ENCODE peak calls at places on chromosomes 4 and X, in four cellular contexts. One of them, this sample, is unnamed.

GRCh38 chrX:78103001-78103634 is 930 bp upstream of the PGK1 start:
- DNase-seq in K562: no peak
- DNase-seq in A549: no peak
- DNase-seq in HepG2: no peak
- DNase-seq in this sample: no peak

GRCh38 chrX:47351706-47352105 is 18.7 kb upstream of the ZNF157 start:
- DNase-seq in K562: no peak
- DNase-seq in A549: no peak
- DNase-seq in HepG2: no peak
- DNase-seq in this sample: no peak

GRCh38 chr4:148893095-148893494 is 450.9 kb upstream of the NR3C2 start:
- DNase-seq in K562: no peak
- DNase-seq in A549: no peak
- DNase-seq in HepG2: no peak
- DNase-seq in this sample: no peak

GRCh38 chr4:122765702-122766352 is 33.3 kb downstream of the BBS12 start:
- DNase-seq in HepG2: no peak
- DNase-seq in A549: peak
- DNase-seq in K562: no peak
- DNase-seq in this sample: no peak

GRCh38 chrX:43836435-43837184 is 45.6 kb downstream of the MAOB start:
- DNase-seq in K562: peak
- DNase-seq in HepG2: peak
- DNase-seq in A549: peak
- DNase-seq in this sample: no peak

GRCh38 chr4:14368391-14368790 is 633.9 kb upstream of the CPEB2 start:
- DNase-seq in HepG2: no peak
- DNase-seq in K562: no peak
- DNase-seq in A549: no peak
- DNase-seq in this sample: no peak

GRCh38 chr4:157818946-157819692 is 353.7 kb downstream of the GASK1B start:
- DNase-seq in A549: no peak
- DNase-seq in HepG2: no peak
- DNase-seq in K562: no peak
- DNase-seq in this sample: no peak

GRCh38 chrX:71533850-71534515 is 1.1 kb downstream of the OGT start:
- DNase-seq in K562: peak
- DNase-seq in A549: peak
- DNase-seq in HepG2: peak
- DNase-seq in this sample: peak

GRCh38 chrX:138191998-138192397 is 519.5 kb downstream of the FGF13 start:
- DNase-seq in K562: peak
- DNase-seq in HepG2: peak
- DNase-seq in A549: peak
- DNase-seq in this sample: no peak

GRCh38 chrX:130555341-130555740 is 153.6 kb downstream of the RBMX2 start:
- DNase-seq in HepG2: no peak
- DNase-seq in A549: no peak
- DNase-seq in K562: no peak
- DNase-seq in this sample: no peak

GRCh38 chr4:73730292-73730691 is 10.1 kb upstream of the CXCL8 start:
- DNase-seq in HepG2: no peak
- DNase-seq in K562: no peak
- DNase-seq in A549: peak
- DNase-seq in this sample: no peak

GRCh38 chr4:81380364-81380853 is 91.3 kb downstream of the RASGEF1B start:
- DNase-seq in HepG2: no peak
- DNase-seq in A549: no peak
- DNase-seq in K562: no peak
- DNase-seq in this sample: no peak

GRCh38 chr4:94960703-94961102 is 202.9 kb downstream of the BMPR1B start:
- DNase-seq in K562: no peak
- DNase-seq in HepG2: no peak
- DNase-seq in A549: no peak
- DNase-seq in this sample: no peak

GRCh38 chrX:148500428-148501120 is at the start of gene AFF2:
- DNase-seq in A549: peak
- DNase-seq in K562: no peak
- DNase-seq in HepG2: no peak
- DNase-seq in this sample: peak

GRCh38 chrX:109776986-109777385 is 43.9 kb upstream of the ACSL4 start:
- DNase-seq in K562: no peak
- DNase-seq in A549: no peak
- DNase-seq in HepG2: no peak
- DNase-seq in this sample: no peak

GRCh38 chrX:46873746-46874145 is 36.9 kb downstream of the RP2 start:
- DNase-seq in HepG2: no peak
- DNase-seq in A549: no peak
- DNase-seq in K562: no peak
- DNase-seq in this sample: no peak

GRCh38 chr4:26299254-26299882 is 21.4 kb upstream of the RBPJ start:
- DNase-seq in K562: no peak
- DNase-seq in HepG2: no peak
- DNase-seq in A549: no peak
- DNase-seq in this sample: no peak

GRCh38 chr4:186957952-186958555 is 234.4 kb upstream of the FAT1 start:
- DNase-seq in K562: no peak
- DNase-seq in A549: no peak
- DNase-seq in HepG2: no peak
- DNase-seq in this sample: no peak

GRCh38 chrX:95383778-95384177 is 1300.9 kb upstream of the DIAPH2 start:
- DNase-seq in A549: no peak
- DNase-seq in HepG2: no peak
- DNase-seq in K562: no peak
- DNase-seq in this sample: no peak

GRCh38 chr4:22500831-22501714 is 14.8 kb downstream of the ADGRA3 start:
- DNase-seq in K562: no peak
- DNase-seq in HepG2: no peak
- DNase-seq in A549: peak
- DNase-seq in this sample: no peak

GRCh38 chrX:110403839-110404238 is 45.2 kb downstream of the RTL9 start:
- DNase-seq in A549: no peak
- DNase-seq in K562: no peak
- DNase-seq in HepG2: no peak
- DNase-seq in this sample: no peak

GRCh38 chrX:101617211-101618191 is at the start of gene ARMCX6:
- DNase-seq in HepG2: peak
- DNase-seq in K562: peak
- DNase-seq in A549: peak
- DNase-seq in this sample: no peak

GRCh38 chr4:184417802-184418511 is 56.4 kb downstream of the IRF2 start:
- DNase-seq in K562: peak
- DNase-seq in HepG2: peak
- DNase-seq in A549: peak
- DNase-seq in this sample: no peak

GRCh38 chrX:129193357-129193756 is 329.9 kb downstream of the SMARCA1 start:
- DNase-seq in A549: no peak
- DNase-seq in K562: no peak
- DNase-seq in HepG2: peak
- DNase-seq in this sample: no peak

GRCh38 chr4:44646151-44646550 is 5.3 kb downstream of the YIPF7 start:
- DNase-seq in HepG2: no peak
- DNase-seq in A549: no peak
- DNase-seq in K562: no peak
- DNase-seq in this sample: no peak

GRCh38 chrX:130878350-130879341 is 24.4 kb downstream of the ENOX2 start:
- DNase-seq in A549: peak
- DNase-seq in HepG2: no peak
- DNase-seq in K562: no peak
- DNase-seq in this sample: no peak

GRCh38 chr4:41933997-41934812 is 1.0 kb upstream of the TMEM33 start:
- DNase-seq in K562: no peak
- DNase-seq in A549: peak
- DNase-seq in HepG2: peak
- DNase-seq in this sample: no peak

GRCh38 chr4:112448211-112448745 is 67.7 kb downstream of the NEUROG2 start:
- DNase-seq in HepG2: no peak
- DNase-seq in A549: no peak
- DNase-seq in K562: no peak
- DNase-seq in this sample: no peak

DNA sequence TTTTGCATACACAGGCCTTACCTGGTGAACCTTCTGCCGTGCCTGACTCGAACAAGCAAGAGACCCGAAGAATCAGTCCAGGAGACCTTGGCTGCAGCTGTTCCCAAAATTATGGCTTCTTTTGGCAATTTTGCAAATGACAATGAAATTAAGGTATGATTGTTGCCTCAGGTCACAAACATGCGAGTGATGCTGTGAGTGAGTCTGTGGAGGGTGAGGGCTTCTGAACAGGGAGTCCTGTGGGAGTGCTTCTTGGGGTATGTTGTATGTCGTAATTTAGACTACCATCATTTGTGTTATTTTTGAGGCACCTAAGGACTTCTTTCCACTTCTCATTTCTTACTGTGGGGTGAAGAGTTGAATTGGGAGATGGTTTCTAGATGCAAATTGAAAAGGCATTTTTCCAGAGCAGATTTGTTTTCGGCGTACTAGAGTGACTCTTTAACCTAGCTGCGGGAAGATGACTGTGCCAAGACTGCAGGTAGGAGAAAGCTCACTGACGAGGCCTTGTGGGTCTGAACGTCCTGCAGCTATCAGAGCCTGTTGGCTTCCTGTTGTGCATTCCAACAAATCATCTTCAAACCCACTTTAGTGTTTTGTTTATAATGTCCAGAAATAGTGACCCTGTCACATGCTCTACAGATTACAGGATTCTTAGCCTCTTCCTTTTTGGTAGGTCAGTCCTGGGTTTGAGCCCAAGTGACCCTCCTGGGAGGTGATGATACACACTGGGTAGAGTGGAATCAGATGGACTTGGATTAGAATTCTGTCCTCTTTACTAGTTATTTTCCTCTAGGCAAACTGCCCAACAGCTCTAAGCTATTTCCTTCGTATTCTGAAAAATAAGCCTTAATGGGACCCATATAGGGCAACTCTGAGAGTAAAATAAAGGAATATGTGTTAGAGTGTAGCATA is 33.0 kb downstream of the HTT start:
- DNase-seq in HepG2: no peak
- DNase-seq in A549: no peak
- DNase-seq in K562: no peak
- DNase-seq in this sample: no peak
- TF ChIP-seq RNF2 in HepG2: no peak
- TF ChIP-seq RNF2 in A549: no peak
- TF ChIP-seq RNF2 in K562: no peak
- TF ChIP-seq RNF2 in this sample: no peak

GRCh38 chr4:163534056-163534455 is 39.6 kb downstream of the TMA16 start:
- DNase-seq in K562: no peak
- DNase-seq in A549: no peak
- DNase-seq in HepG2: no peak
- DNase-seq in this sample: no peak
- TF ChIP-seq RNF2 in K562: no peak
- TF ChIP-seq RNF2 in A549: no peak
- TF ChIP-seq RNF2 in HepG2: no peak
- TF ChIP-seq RNF2 in this sample: no peak

GRCh38 chrX:139815771-139816170 is 107.8 kb upstream of the MCF2 start:
- DNase-seq in K562: no peak
- DNase-seq in A549: no peak
- DNase-seq in HepG2: no peak
- DNase-seq in this sample: no peak
- TF ChIP-seq RNF2 in K562: no peak
- TF ChIP-seq RNF2 in A549: no peak
- TF ChIP-seq RNF2 in HepG2: no peak
- TF ChIP-seq RNF2 in this sample: no peak

GRCh38 chr4:6235901-6236625 is 33.6 kb upstream of the WFS1 start:
- DNase-seq in HepG2: no peak
- DNase-seq in A549: no peak
- DNase-seq in K562: no peak
- DNase-seq in this sample: no peak

GRCh38 chr4:6235012-6235411 is 34.6 kb upstream of the WFS1 start:
- DNase-seq in A549: no peak
- DNase-seq in K562: no peak
- DNase-seq in HepG2: no peak
- DNase-seq in this sample: no peak

GRCh38 chr4:6233943-6234342 is 33.6 kb upstream of the JAKMIP1 start:
- DNase-seq in K562: no peak
- DNase-seq in A549: no peak
- DNase-seq in HepG2: no peak
- DNase-seq in this sample: no peak

GRCh38 chr4:6239486-6239885 is 30.2 kb upstream of the WFS1 start:
- DNase-seq in K562: no peak
- DNase-seq in HepG2: no peak
- DNase-seq in A549: no peak
- DNase-seq in this sample: no peak

DNA sequence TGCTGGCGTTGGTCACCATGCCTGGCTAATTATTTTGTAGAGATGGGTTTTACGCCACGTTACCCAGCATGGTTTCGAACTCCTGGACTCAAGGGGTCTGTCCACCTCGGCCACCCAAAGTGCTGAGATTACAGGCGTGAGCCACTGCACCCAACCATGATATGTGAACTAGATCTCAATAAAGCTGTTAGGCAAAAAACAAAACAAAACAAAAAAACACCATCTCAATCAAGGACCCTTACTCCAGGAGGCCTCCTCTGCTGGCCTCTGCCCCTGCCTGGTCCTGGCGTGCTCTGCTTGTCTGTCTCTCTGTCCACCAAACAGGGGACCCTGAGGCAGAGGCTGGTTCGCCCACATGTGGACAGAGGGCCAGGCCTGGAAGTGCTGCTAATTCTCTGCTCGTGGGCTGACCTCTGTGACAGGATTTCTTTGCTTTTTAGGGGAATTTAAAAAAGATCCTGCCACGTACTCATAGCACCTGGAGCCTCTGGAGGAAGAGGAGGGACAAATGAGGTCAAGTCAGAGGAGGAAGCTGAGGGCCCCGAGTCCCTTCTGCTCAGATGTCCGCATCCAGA is 32.7 kb upstream of the WFS1 start:
- DNase-seq in HepG2: no peak
- DNase-seq in A549: no peak
- DNase-seq in K562: no peak
- DNase-seq in this sample: no peak
- TF ChIP-seq RNF2 in HepG2: no peak
- TF ChIP-seq RNF2 in A549: no peak
- TF ChIP-seq RNF2 in K562: no peak
- TF ChIP-seq RNF2 in this sample: no peak

DNA sequence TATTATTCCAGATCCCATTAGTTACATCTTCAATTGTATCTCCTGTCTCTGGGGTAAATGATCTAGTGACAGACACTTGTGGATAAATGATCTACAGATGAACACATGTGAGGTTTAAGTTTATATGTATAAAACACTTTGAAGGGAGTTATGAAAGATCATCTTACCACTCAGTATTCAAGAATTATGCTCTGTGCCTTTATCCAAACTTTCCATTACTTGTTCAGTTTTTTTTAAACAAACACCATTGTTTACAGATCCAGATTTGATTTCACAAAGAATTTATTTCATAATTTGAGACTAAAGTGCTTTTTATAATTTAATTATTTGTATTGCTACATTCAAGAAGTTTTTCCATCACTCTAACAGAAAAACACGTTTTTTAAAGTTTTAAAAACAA is 142.5 kb downstream of the HHIP start:
- DNase-seq in K562: no peak
- DNase-seq in A549: no peak
- DNase-seq in HepG2: no peak
- DNase-seq in this sample: no peak
- TF ChIP-seq RNF2 in K562: no peak
- TF ChIP-seq RNF2 in A549: no peak
- TF ChIP-seq RNF2 in HepG2: no peak
- TF ChIP-seq RNF2 in this sample: no peak

This sample was measured in H1.